ENCODE peak calls at places on chromosomes 4 and X, in seven cellular contexts. K is SW480, Y is ureter, Q is islet precursor cell, E is substantia nigra, S is colonic mucosa, H is posterior vena cava. V is an unnamed sample.

GRCh38 chrX:51459125-51459524 is 37.3 kb downstream of the NUDT11 start:
- DNase-seq in Q (no peak), S (peak), E (no peak), K (peak), H (no peak), Y (no peak), V (no peak)

GRCh38 chr4:73718375-73719373 is 21.7 kb upstream of the CXCL8 start:
- DNase-seq in Y (no peak), E (no peak), Q (no peak), S (no peak), K (no peak), H (no peak), V (peak)

GRCh38 chr4:36280555-36280954 is 861 bp upstream of the DTHD1 start:
- DNase-seq in K (no peak), Y (no peak), S (no peak), Q (peak), H (no peak), E (no peak), V (no peak)

GRCh38 chr4:65825121-65825520 is 154.8 kb upstream of the EPHA5 start:
- DNase-seq in K (peak), S (no peak), E (no peak), Q (no peak), H (no peak), Y (no peak), V (no peak)

GRCh38 chrX:55754861-55755294 is 37.3 kb downstream of the RRAGB start:
- DNase-seq in Y (no peak), H (no peak), S (no peak), K (no peak), Q (no peak), E (no peak), V (no peak)

GRCh38 chrX:151984328-151984727 is 9.9 kb upstream of the GABRE start:
- DNase-seq in Y (no peak), K (no peak), S (no peak), H (no peak), Q (no peak), E (no peak), V (no peak)

GRCh38 chr4:63937961-63938360 is 471.3 kb downstream of the TECRL start:
- DNase-seq in H (no peak), Q (no peak), K (no peak), S (no peak), E (no peak), Y (peak), V (no peak)

GRCh38 chr4:997375-998071 is 4.3 kb upstream of the SLC26A1 start:
- DNase-seq in Q (no peak), S (no peak), H (no peak), K (no peak), Y (no peak), E (peak), V (no peak)

GRCh38 chrX:24314019-24314635 is at the start of gene SUPT20HL2:
- DNase-seq in H (no peak), E (no peak), K (no peak), Y (no peak), Q (no peak), S (no peak), V (no peak)

GRCh38 chr4:73172166-73172565 is 86.4 kb downstream of the ANKRD17 start:
- DNase-seq in Q (no peak), H (no peak), S (no peak), K (no peak), Y (no peak), E (no peak), V (no peak)

GRCh38 chr4:3406021-3406420 is 35.7 kb upstream of the HGFAC start:
- DNase-seq in Y (no peak), Q (no peak), E (no peak), K (no peak), S (no peak), H (peak), V (no peak)

V was measured in SIG-M5.